ENCODE peak calls at places on chromosome 11, in ten cellular contexts. F, M, P, T, N, G, S, D, J and B are unnamed samples.

GRCh38 chr11:105229257-105229656 is 89.7 kb upstream of the CARD18 start:
- DNase-seq in F (no peak), P (no peak), D (no peak), T (no peak), S (no peak), N (no peak), M (no peak), J (peak; percentile 85), G (peak; percentile 84), B (no peak)

GRCh38 chr11:47907499-47907898 is 59.3 kb upstream of the NUP160 start:
- DNase-seq in M (no peak), T (no peak), G (peak; percentile 92), P (no peak), N (no peak), J (peak; percentile 70), D (no peak), F (no peak), S (no peak), B (no peak)

GRCh38 chr11:58164990-58165389 is 23.9 kb upstream of the OR9Q2 start:
- DNase-seq in N (no peak), P (no peak), M (no peak), F (no peak), G (no peak), D (no peak), J (no peak), S (no peak), T (no peak), B (no peak)

GRCh38 chr11:105937331-105937730 is 84.7 kb downstream of the MSANTD4 start:
- DNase-seq in P (peak; percentile 18), S (no peak), D (no peak), N (no peak), J (peak; percentile 11), F (peak; percentile 86), M (no peak), G (peak; percentile 30), T (no peak), B (no peak)

GRCh38 chr11:131217313-131218297 is 152.8 kb upstream of the NTM start:
- DNase-seq in S (no peak), F (peak; percentile 64), D (no peak), N (no peak), G (peak; percentile 2), J (no peak), P (no peak), M (peak; percentile 32), T (no peak), B (no peak)

GRCh38 chr11:120432056-120433018 is 79.2 kb upstream of the GRIK4 start:
- DNase-seq in F (peak; percentile 100), J (peak; percentile 99), M (no peak), G (peak; percentile 99), N (peak; percentile 33), T (no peak), S (no peak), P (peak; percentile 92), D (no peak), B (no peak)

GRCh38 chr11:65423516-65424199 is 1.1 kb downstream of the NEAT1 start:
- DNase-seq in S (no peak), D (peak; percentile 20), J (peak; percentile 61), M (no peak), F (peak; percentile 32), G (peak; percentile 28), T (peak; percentile 58), P (no peak), N (no peak), B (no peak)

GRCh38 chr11:46390331-46391171 is 1.0 kb downstream of the CHRM4 start:
- DNase-seq in S (no peak), J (no peak), M (no peak), G (no peak), D (no peak), N (no peak), P (peak; percentile 64), F (no peak), T (peak; percentile 50), B (no peak)

GRCh38 chr11:125429174-125429707 is 66.8 kb downstream of the FEZ1 start:
- DNase-seq in G (peak; percentile 44), T (no peak), P (peak; percentile 69), N (no peak), D (peak; percentile 58), F (peak; percentile 79), M (peak; percentile 75), J (peak; percentile 73), S (peak; percentile 59), B (peak; percentile 68)

GRCh38 chr11:119262668-119263351 is 54.1 kb downstream of the MCAM start:
- DNase-seq in P (peak; percentile 29), N (peak; percentile 63), M (no peak), F (peak; percentile 33), T (no peak), J (peak; percentile 41), S (no peak), D (no peak), G (peak; percentile 56), B (peak; percentile 44)

GRCh38 chr11:134124660-134125451 is 56.0 kb downstream of the JAM3 start:
- DNase-seq in D (peak; percentile 62), P (no peak), T (peak; percentile 52), J (peak; percentile 78), F (no peak), N (no peak), M (no peak), G (peak; percentile 66), S (peak; percentile 46), B (no peak)
- H3K4me3 ChIP-seq in D (peak overlapping the region; percentile 71), P (peak overlapping the region; percentile 15), T (no peak overlapping the region), J (peak overlapping the region; percentile 60), F (peak overlapping the region; percentile 4), N (no peak overlapping the region), M (peak overlapping the region; percentile 2), G (peak overlapping the region; percentile 42), S (peak overlapping the region; percentile 41), B (no peak overlapping the region)

DNA sequence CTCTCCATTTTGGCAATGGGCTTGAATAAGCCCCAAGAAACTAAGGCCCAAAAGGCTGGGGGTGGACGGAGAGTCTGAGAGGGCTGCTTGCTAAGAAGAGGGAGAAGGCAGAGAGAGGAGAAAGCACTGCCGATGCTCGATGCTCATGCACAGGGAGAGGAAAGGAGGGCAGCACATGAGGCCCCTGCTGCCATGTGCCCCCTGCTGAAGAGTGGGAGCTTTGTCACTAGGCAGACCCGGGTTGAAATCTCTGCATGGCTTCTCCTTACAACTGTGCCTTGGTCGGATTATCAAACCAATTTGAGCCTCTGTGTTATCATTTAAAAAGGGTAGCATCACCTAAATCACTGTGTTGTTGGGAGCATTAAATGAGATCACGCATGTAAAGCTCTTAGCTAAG is 330.4 kb downstream of the NXPE2 start:
- DNase-seq in S (no peak), M (no peak), G (no peak), P (no peak), N (no peak), J (no peak), F (no peak), D (no peak), T (no peak), B (no peak)
- H3K4me3 ChIP-seq in S (no peak overlapping the region), M (no peak overlapping the region), G (no peak overlapping the region), P (no peak overlapping the region), N (no peak overlapping the region), J (no peak overlapping the region), F (no peak overlapping the region), D (no peak overlapping the region), T (no peak overlapping the region), B (no peak overlapping the region)

GRCh38 chr11:22666700-22667439 is 459 bp downstream of the GAS2 start:
- DNase-seq in T (peak; percentile 49), D (peak; percentile 60), P (peak; percentile 33), J (peak; percentile 3), M (no peak), N (no peak), F (no peak), G (peak; percentile 3), S (peak; percentile 48), B (no peak)

GRCh38 chr11:22669368-22669767 is 3.0 kb downstream of the GAS2 start:
- DNase-seq in T (no peak), P (no peak), F (no peak), S (no peak), G (no peak), M (no peak), D (no peak), J (no peak), N (no peak), B (no peak)

GRCh38 chr11:22668005-22668796 is 1.8 kb downstream of the GAS2 start:
- DNase-seq in J (no peak), G (no peak), N (no peak), F (no peak), M (no peak), P (no peak), S (no peak), D (no peak), T (no peak), B (no peak)

GRCh38 chr11:22670803-22671202 is 4.4 kb downstream of the GAS2 start:
- DNase-seq in J (peak; percentile 23), T (no peak), G (no peak), P (peak; percentile 43), M (no peak), S (no peak), N (no peak), F (peak; percentile 28), D (no peak), B (peak; percentile 6)

GRCh38 chr11:22666320-22666699 is at the start of gene GAS2:
- DNase-seq in M (no peak), F (no peak), G (no peak), T (no peak), P (no peak), D (no peak), S (no peak), J (peak; percentile 14), N (no peak), B (no peak)
- H3K4me3 ChIP-seq in M (peak within 1 kb of the TSS; percentile 22), F (no peak within 1 kb of the TSS), G (no peak within 1 kb of the TSS), T (no peak within 1 kb of the TSS), P (peak within 1 kb of the TSS; percentile 42), D (peak within 1 kb of the TSS; percentile 69), S (peak within 1 kb of the TSS; percentile 46), J (peak within 1 kb of the TSS; percentile 36), N (peak within 1 kb of the TSS; percentile 59), B (peak within 1 kb of the TSS; percentile 2)

GRCh38 chr11:76206077-76206326 is 300 bp downstream of the WNT11 start:
- DNase-seq in T (no peak), S (no peak), P (no peak), N (no peak), M (no peak), D (no peak), F (no peak), J (no peak), G (no peak), B (no peak)

GRCh38 chr11:76201672-76202412 is 4.5 kb downstream of the WNT11 start:
- DNase-seq in D (no peak), F (peak; percentile 8), G (no peak), N (no peak), P (no peak), T (peak; percentile 40), J (no peak), M (no peak), S (peak; percentile 30), B (no peak)

GRCh38 chr11:76205252-76206076 is 838 bp downstream of the WNT11 start:
- DNase-seq in S (no peak), J (no peak), D (no peak), M (no peak), T (peak; percentile 47), N (no peak), P (peak; percentile 85), F (no peak), G (no peak), B (no peak)

GRCh38 chr11:76203131-76203925 is 3.0 kb downstream of the WNT11 start:
- DNase-seq in T (peak; percentile 38), G (no peak), D (no peak), F (no peak), S (peak; percentile 39), J (no peak), N (no peak), M (no peak), P (no peak), B (no peak)

DNA sequence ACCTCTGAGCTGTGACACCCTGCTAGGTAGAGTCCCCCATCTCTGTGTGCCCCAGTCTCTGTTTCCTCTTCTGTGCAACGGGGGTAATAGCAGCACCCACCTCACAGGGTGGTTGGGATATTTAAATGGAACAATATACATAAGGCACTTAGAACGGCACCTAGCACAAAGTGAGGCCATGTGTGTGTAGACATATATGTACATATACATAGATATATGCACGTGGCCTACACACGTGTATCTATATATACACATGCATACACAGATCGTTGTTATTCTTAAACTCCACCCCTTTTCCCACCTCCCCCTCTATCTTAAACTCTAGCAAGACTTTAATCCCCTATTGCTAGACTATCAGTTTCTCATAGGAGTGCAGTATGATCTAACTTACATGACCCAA is 2.4 kb downstream of the WNT11 start:
- DNase-seq in T (no peak), N (no peak), G (no peak), D (no peak), F (no peak), J (no peak), S (no peak), P (no peak), M (no peak), B (no peak)
- H3K4me3 ChIP-seq in T (no peak overlapping the region), N (no peak overlapping the region), G (no peak overlapping the region), D (no peak overlapping the region), F (no peak overlapping the region), J (no peak overlapping the region), S (no peak overlapping the region), P (no peak overlapping the region), M (no peak overlapping the region), B (no peak overlapping the region)